ENCODE peak calls at places on chromosomes 3 and 15, in four cellular contexts. One of them, this sample, is unnamed.

GRCh38 chr3:30692498-30693130 is 86.2 kb downstream of the TGFBR2 start:
- DNase-seq in heart left ventricle: no peak
- DNase-seq in ovary: no peak
- DNase-seq in IMR-90: no peak
- DNase-seq in this sample: no peak

GRCh38 chr15:45094358-45094730 is 19.6 kb downstream of the DUOX2 start:
- DNase-seq in heart left ventricle: no peak
- DNase-seq in ovary: peak
- DNase-seq in IMR-90: peak
- DNase-seq in this sample: no peak

GRCh38 chr3:10601131-10601856 is 95.9 kb upstream of the ATP2B2 start:
- DNase-seq in heart left ventricle: no peak
- DNase-seq in ovary: no peak
- DNase-seq in IMR-90: no peak
- DNase-seq in this sample: no peak

GRCh38 chr15:34616613-34617012 is 33.2 kb upstream of the GOLGA8B start:
- DNase-seq in heart left ventricle: peak
- DNase-seq in ovary: no peak
- DNase-seq in IMR-90: peak
- DNase-seq in this sample: no peak

GRCh38 chr15:20341901-20342605 is 199.5 kb downstream of the GOLGA6L6 start:
- DNase-seq in heart left ventricle: peak
- DNase-seq in ovary: peak
- DNase-seq in IMR-90: no peak
- DNase-seq in this sample: no peak

GRCh38 chr3:14265246-14265962 is 86.8 kb downstream of the LSM3 start:
- DNase-seq in heart left ventricle: no peak
- DNase-seq in ovary: peak
- DNase-seq in IMR-90: peak
- DNase-seq in this sample: no peak

GRCh38 chr3:176663819-176664218 is 533.5 kb downstream of the TBL1XR1 start:
- DNase-seq in heart left ventricle: no peak
- DNase-seq in ovary: no peak
- DNase-seq in IMR-90: peak
- DNase-seq in this sample: no peak

GRCh38 chr3:191320316-191320715 is 8.9 kb upstream of the CCDC50 start:
- DNase-seq in heart left ventricle: no peak
- DNase-seq in ovary: no peak
- DNase-seq in IMR-90: no peak
- DNase-seq in this sample: no peak

GRCh38 chr3:46368569-46368968 is 2.2 kb upstream of the CCR5 start:
- DNase-seq in heart left ventricle: peak
- DNase-seq in ovary: no peak
- DNase-seq in IMR-90: no peak
- DNase-seq in this sample: no peak

GRCh38 chr3:18416332-18416731 is 8.8 kb downstream of the SATB1 start:
- DNase-seq in heart left ventricle: no peak
- DNase-seq in ovary: no peak
- DNase-seq in IMR-90: no peak
- DNase-seq in this sample: no peak

GRCh38 chr15:74798388-74799254 is 14.0 kb upstream of the LMAN1L start:
- DNase-seq in heart left ventricle: no peak
- DNase-seq in ovary: no peak
- DNase-seq in IMR-90: no peak
- DNase-seq in this sample: no peak

GRCh38 chr15:101323793-101324505 is 28.9 kb upstream of the SNRPA1 start:
- DNase-seq in heart left ventricle: no peak
- DNase-seq in ovary: no peak
- DNase-seq in IMR-90: no peak
- DNase-seq in this sample: peak

GRCh38 chr3:115833074-115833473 is 209.8 kb downstream of the GAP43 start:
- DNase-seq in heart left ventricle: no peak
- DNase-seq in ovary: no peak
- DNase-seq in IMR-90: no peak
- DNase-seq in this sample: no peak

GRCh38 chr15:99486371-99487336 is 79.1 kb upstream of the MEF2A start:
- DNase-seq in heart left ventricle: peak
- DNase-seq in ovary: peak
- DNase-seq in IMR-90: peak
- DNase-seq in this sample: peak

GRCh38 chr3:194286747-194287146 is 64.4 kb downstream of the CPN2 start:
- DNase-seq in heart left ventricle: no peak
- DNase-seq in ovary: peak
- DNase-seq in IMR-90: no peak
- DNase-seq in this sample: no peak

GRCh38 chr15:63539517-63539916 is 35.1 kb downstream of the USP3 start:
- DNase-seq in heart left ventricle: peak
- DNase-seq in ovary: no peak
- DNase-seq in IMR-90: no peak
- DNase-seq in this sample: no peak

GRCh38 chr3:157156844-157157635 is 2.9 kb downstream of the CCNL1 start:
- DNase-seq in heart left ventricle: no peak
- DNase-seq in ovary: no peak
- DNase-seq in IMR-90: peak
- DNase-seq in this sample: no peak

GRCh38 chr3:16377847-16378302 is 112.9 kb downstream of the OXNAD1 start:
- DNase-seq in heart left ventricle: no peak
- DNase-seq in ovary: no peak
- DNase-seq in IMR-90: no peak
- DNase-seq in this sample: peak

GRCh38 chr3:187628169-187628568 is 42.0 kb downstream of the SST start:
- DNase-seq in heart left ventricle: no peak
- DNase-seq in ovary: no peak
- DNase-seq in IMR-90: no peak
- DNase-seq in this sample: no peak

GRCh38 chr15:57251941-57252340 is 124.4 kb upstream of the CGNL1 start:
- DNase-seq in heart left ventricle: no peak
- DNase-seq in ovary: no peak
- DNase-seq in IMR-90: peak
- DNase-seq in this sample: no peak

GRCh38 chr3:142929109-142929508 is 34.4 kb downstream of the PAQR9 start:
- DNase-seq in heart left ventricle: no peak
- DNase-seq in ovary: no peak
- DNase-seq in IMR-90: peak
- DNase-seq in this sample: no peak

GRCh38 chr15:35394416-35394815 is 151.5 kb downstream of the DPH6 start:
- DNase-seq in heart left ventricle: no peak
- DNase-seq in ovary: no peak
- DNase-seq in IMR-90: no peak
- DNase-seq in this sample: no peak

GRCh38 chr15:66765478-66766281 is 63.6 kb downstream of the SMAD6 start:
- DNase-seq in heart left ventricle: peak
- DNase-seq in ovary: peak
- DNase-seq in IMR-90: no peak
- DNase-seq in this sample: no peak

GRCh38 chr3:126937533-126938432 is 45.1 kb upstream of the PLXNA1 start:
- DNase-seq in heart left ventricle: peak
- DNase-seq in ovary: no peak
- DNase-seq in IMR-90: peak
- DNase-seq in this sample: no peak

GRCh38 chr3:11346416-11346815 is 74.2 kb downstream of the ATG7 start:
- DNase-seq in heart left ventricle: no peak
- DNase-seq in ovary: no peak
- DNase-seq in IMR-90: peak
- DNase-seq in this sample: no peak

GRCh38 chr15:69014454-69014853 is at the start of gene NOX5:
- DNase-seq in heart left ventricle: no peak
- DNase-seq in ovary: no peak
- DNase-seq in IMR-90: peak
- DNase-seq in this sample: no peak

GRCh38 chr15:48363474-48363873 is 32.2 kb downstream of the DUT start:
- DNase-seq in heart left ventricle: no peak
- DNase-seq in ovary: no peak
- DNase-seq in IMR-90: no peak
- DNase-seq in this sample: no peak

GRCh38 chr3:38538773-38539353 is 42.7 kb downstream of the EXOG start:
- DNase-seq in heart left ventricle: peak
- DNase-seq in ovary: no peak
- DNase-seq in IMR-90: no peak
- DNase-seq in this sample: no peak

GRCh38 chr15:81023483-81024264 is 23.0 kb downstream of the TLNRD1 start:
- DNase-seq in heart left ventricle: peak
- DNase-seq in ovary: no peak
- DNase-seq in IMR-90: peak
- DNase-seq in this sample: peak

GRCh38 chr3:159762238-159762637 is 226.4 kb upstream of the IL12A start:
- DNase-seq in heart left ventricle: no peak
- DNase-seq in ovary: no peak
- DNase-seq in IMR-90: no peak
- DNase-seq in this sample: no peak

GRCh38 chr3:159765025-159765859 is 223.4 kb upstream of the IL12A start:
- DNase-seq in heart left ventricle: peak
- DNase-seq in ovary: peak
- DNase-seq in IMR-90: peak
- DNase-seq in this sample: peak

GRCh38 chr3:159762981-159763465 is 225.6 kb upstream of the IL12A start:
- DNase-seq in heart left ventricle: peak
- DNase-seq in ovary: peak
- DNase-seq in IMR-90: peak
- DNase-seq in this sample: peak

GRCh38 chr3:159764211-159765024 is 224.2 kb upstream of the IL12A start:
- DNase-seq in heart left ventricle: peak
- DNase-seq in ovary: peak
- DNase-seq in IMR-90: peak
- DNase-seq in this sample: peak

DNA sequence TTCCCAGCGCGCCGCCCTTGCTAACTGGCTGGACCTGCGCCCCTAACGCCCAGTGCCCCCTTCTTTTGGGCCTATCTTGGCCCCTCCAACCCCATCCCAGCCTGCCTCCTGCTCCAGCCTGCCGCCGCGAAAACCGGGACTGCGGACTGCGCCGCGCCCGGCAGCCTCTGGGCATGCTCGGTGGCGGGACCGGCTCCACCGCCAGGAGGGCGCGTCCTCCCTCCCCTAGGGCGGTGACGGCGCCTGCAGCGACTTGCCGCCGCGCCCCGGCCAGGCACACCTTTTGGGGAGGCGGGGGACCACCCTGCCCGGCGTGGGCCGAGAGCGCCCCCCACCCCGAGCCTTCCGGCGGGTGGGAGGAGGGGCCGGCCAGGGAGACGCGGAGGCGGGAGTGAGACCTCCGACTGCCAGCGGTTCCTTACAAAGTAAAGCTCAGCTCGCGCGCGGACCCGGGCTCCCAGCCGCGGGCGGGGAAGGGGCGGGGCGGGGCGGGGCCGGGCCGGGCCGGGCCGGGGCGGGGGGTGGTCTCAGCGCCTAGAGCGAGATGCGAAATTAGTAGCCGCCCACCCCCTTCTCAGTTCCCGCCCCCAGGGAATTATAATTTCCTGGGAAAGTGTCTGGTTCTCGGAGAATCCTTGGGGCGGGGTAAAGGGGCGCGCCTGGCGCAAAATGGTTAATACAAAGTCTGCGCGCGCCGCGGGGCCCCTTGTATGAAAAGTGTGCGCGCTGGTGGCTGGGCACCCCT is 225.0 kb upstream of the IL12A start:
- DNase-seq in heart left ventricle: peak
- DNase-seq in ovary: peak
- DNase-seq in IMR-90: peak
- DNase-seq in this sample: peak
- TF ChIP-seq POLR2A in heart left ventricle: no peak
- TF ChIP-seq POLR2A in ovary: peak
- TF ChIP-seq POLR2A in IMR-90: peak
- TF ChIP-seq POLR2A in this sample: no peak

DNA sequence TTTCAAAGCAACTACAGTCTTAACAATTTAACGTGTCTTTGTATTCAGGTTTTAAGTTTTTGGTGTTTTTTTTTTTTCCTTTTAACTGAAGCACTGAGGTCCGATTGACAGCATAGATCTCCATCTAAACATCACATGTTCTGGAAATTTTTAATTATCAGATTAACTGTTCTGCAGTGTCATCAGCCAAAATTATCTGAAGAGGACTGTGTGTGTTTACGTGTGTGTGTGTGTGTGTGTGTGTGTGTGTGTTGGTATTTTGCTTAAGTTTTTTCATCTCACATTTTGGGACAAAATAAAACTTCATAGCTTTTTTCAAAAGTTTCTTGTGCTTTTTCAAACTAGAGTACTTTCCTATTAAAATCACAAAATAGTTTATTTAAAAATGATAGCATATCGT is 1.8 kb downstream of the PIK3CA start:
- DNase-seq in heart left ventricle: no peak
- DNase-seq in ovary: no peak
- DNase-seq in IMR-90: no peak
- DNase-seq in this sample: no peak
- TF ChIP-seq POLR2A in heart left ventricle: no peak
- TF ChIP-seq POLR2A in ovary: no peak
- TF ChIP-seq POLR2A in IMR-90: no peak
- TF ChIP-seq POLR2A in this sample: no peak

DNA sequence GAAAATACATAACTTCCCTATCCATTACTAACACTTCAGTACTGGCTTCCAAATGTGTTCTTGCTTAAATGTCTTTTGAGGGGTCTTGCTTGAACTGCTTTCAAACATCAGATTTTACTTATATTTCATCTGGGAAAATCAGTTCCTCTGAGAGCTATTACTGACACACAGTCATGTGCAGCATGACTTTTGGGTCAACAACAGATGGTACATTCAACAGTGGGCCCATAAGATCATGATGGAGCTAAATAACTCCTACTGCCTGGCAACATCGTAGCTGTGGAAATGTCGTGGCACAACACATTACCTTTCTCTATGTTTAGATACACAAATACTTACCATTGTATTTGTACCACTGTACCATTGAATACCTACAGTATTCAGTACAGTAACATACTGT is 43.8 kb downstream of the WWTR1 start:
- DNase-seq in heart left ventricle: no peak
- DNase-seq in ovary: no peak
- DNase-seq in IMR-90: no peak
- DNase-seq in this sample: no peak
- TF ChIP-seq POLR2A in heart left ventricle: no peak
- TF ChIP-seq POLR2A in ovary: no peak
- TF ChIP-seq POLR2A in IMR-90: no peak
- TF ChIP-seq POLR2A in this sample: no peak

DNA sequence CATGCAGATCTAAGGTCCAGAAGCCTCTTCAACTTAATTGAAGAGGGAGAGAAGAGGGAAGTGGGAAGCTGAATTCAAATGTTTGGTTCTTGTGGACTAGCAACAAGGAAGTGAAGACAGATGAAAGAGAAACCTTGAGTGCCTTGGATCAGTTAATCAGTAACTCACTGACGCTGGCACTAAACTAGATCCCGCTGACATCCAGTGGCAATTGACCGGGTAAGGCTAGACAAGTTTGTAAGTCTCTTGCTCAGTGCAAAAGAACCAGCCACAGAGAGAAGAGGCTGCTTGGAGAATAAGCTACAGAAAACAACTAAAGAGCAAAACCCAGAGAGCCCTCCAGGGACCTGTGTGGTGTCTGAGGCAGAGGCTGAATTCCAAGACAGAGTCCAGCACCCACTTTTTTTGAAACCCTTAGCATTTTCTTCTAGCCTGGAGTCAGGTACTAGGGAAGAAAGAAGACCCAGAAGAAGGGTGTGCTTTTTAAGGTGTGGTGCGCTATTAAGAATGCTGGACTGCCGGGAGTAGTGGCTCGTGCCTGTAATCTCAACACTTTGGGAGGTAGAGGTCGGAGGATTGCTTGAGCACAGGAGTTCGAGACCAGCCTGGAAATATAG is 6.9 kb downstream of the PLCH1 start:
- DNase-seq in heart left ventricle: no peak
- DNase-seq in ovary: no peak
- DNase-seq in IMR-90: no peak
- DNase-seq in this sample: no peak
- TF ChIP-seq POLR2A in heart left ventricle: no peak
- TF ChIP-seq POLR2A in ovary: no peak
- TF ChIP-seq POLR2A in IMR-90: no peak
- TF ChIP-seq POLR2A in this sample: no peak